ENCODE peak calls at places on chromosome 4, in six cellular contexts. One of them, this sample, is unnamed.

GRCh38 chr4:36290641-36291040 is 9.2 kb downstream of the DTHD1 start:
- DNase-seq in neuronal stem cell: no peak
- DNase-seq in trophoblast cell: no peak
- DNase-seq in IMR-90: no peak
- DNase-seq in mesendoderm: no peak
- DNase-seq in H1: no peak
- DNase-seq in this sample: no peak

GRCh38 chr4:176592976-176593375 is 199.7 kb downstream of the VEGFC start:
- DNase-seq in neuronal stem cell: no peak
- DNase-seq in IMR-90: no peak
- DNase-seq in mesendoderm: no peak
- DNase-seq in trophoblast cell: no peak
- DNase-seq in H1: no peak
- DNase-seq in this sample: no peak

GRCh38 chr4:89134775-89135319 is 23.5 kb downstream of the TIGD2 start:
- DNase-seq in neuronal stem cell: no peak
- DNase-seq in IMR-90: peak
- DNase-seq in H1: no peak
- DNase-seq in trophoblast cell: peak
- DNase-seq in mesendoderm: peak
- DNase-seq in this sample: peak

GRCh38 chr4:107757860-107758476 is 37.9 kb upstream of the PAPSS1 start:
- DNase-seq in H1: no peak
- DNase-seq in mesendoderm: no peak
- DNase-seq in trophoblast cell: no peak
- DNase-seq in neuronal stem cell: no peak
- DNase-seq in IMR-90: peak
- DNase-seq in this sample: peak

GRCh38 chr4:107153228-107153627 is 117.1 kb upstream of the DKK2 start:
- DNase-seq in mesendoderm: peak
- DNase-seq in H1: peak
- DNase-seq in trophoblast cell: peak
- DNase-seq in IMR-90: no peak
- DNase-seq in neuronal stem cell: peak
- DNase-seq in this sample: no peak

GRCh38 chr4:179027569-179027968 is 1585.3 kb upstream of the AGA start:
- DNase-seq in H1: no peak
- DNase-seq in neuronal stem cell: no peak
- DNase-seq in IMR-90: no peak
- DNase-seq in mesendoderm: no peak
- DNase-seq in trophoblast cell: no peak
- DNase-seq in this sample: no peak

GRCh38 chr4:78058591-78059523 is 1.7 kb downstream of the FRAS1 start:
- DNase-seq in trophoblast cell: peak
- DNase-seq in mesendoderm: peak
- DNase-seq in IMR-90: no peak
- DNase-seq in neuronal stem cell: peak
- DNase-seq in H1: peak
- DNase-seq in this sample: peak

GRCh38 chr4:81164623-81165416 is 50.2 kb downstream of the PRKG2 start:
- DNase-seq in neuronal stem cell: no peak
- DNase-seq in trophoblast cell: peak
- DNase-seq in IMR-90: peak
- DNase-seq in mesendoderm: no peak
- DNase-seq in H1: no peak
- DNase-seq in this sample: no peak

GRCh38 chr4:125049711-125050110 is 265.0 kb upstream of the FAT4 start:
- DNase-seq in H1: no peak
- DNase-seq in neuronal stem cell: no peak
- DNase-seq in mesendoderm: no peak
- DNase-seq in IMR-90: peak
- DNase-seq in trophoblast cell: no peak
- DNase-seq in this sample: peak

GRCh38 chr4:26116057-26116456 is 202.0 kb downstream of the SMIM20 start:
- DNase-seq in H1: no peak
- DNase-seq in neuronal stem cell: no peak
- DNase-seq in IMR-90: no peak
- DNase-seq in mesendoderm: no peak
- DNase-seq in trophoblast cell: peak
- DNase-seq in this sample: no peak

GRCh38 chr4:14165253-14165942 is 537.9 kb upstream of the BOD1L1 start:
- DNase-seq in mesendoderm: no peak
- DNase-seq in H1: no peak
- DNase-seq in neuronal stem cell: no peak
- DNase-seq in trophoblast cell: no peak
- DNase-seq in IMR-90: no peak
- DNase-seq in this sample: no peak

GRCh38 chr4:123651127-123651526 is 254.5 kb downstream of the SPRY1 start:
- DNase-seq in H1: no peak
- DNase-seq in neuronal stem cell: no peak
- DNase-seq in trophoblast cell: no peak
- DNase-seq in IMR-90: no peak
- DNase-seq in mesendoderm: no peak
- DNase-seq in this sample: no peak

GRCh38 chr4:123651536-123652175 is 255.1 kb downstream of the SPRY1 start:
- DNase-seq in mesendoderm: no peak
- DNase-seq in trophoblast cell: no peak
- DNase-seq in neuronal stem cell: no peak
- DNase-seq in H1: no peak
- DNase-seq in IMR-90: no peak
- DNase-seq in this sample: no peak

GRCh38 chr4:123652501-123652900 is 255.9 kb downstream of the SPRY1 start:
- DNase-seq in IMR-90: peak
- DNase-seq in mesendoderm: no peak
- DNase-seq in H1: no peak
- DNase-seq in trophoblast cell: no peak
- DNase-seq in neuronal stem cell: no peak
- DNase-seq in this sample: no peak

GRCh38 chr4:123649644-123650356 is 253.2 kb downstream of the SPRY1 start:
- DNase-seq in IMR-90: peak
- DNase-seq in H1: peak
- DNase-seq in mesendoderm: peak
- DNase-seq in trophoblast cell: peak
- DNase-seq in neuronal stem cell: no peak
- DNase-seq in this sample: peak

DNA sequence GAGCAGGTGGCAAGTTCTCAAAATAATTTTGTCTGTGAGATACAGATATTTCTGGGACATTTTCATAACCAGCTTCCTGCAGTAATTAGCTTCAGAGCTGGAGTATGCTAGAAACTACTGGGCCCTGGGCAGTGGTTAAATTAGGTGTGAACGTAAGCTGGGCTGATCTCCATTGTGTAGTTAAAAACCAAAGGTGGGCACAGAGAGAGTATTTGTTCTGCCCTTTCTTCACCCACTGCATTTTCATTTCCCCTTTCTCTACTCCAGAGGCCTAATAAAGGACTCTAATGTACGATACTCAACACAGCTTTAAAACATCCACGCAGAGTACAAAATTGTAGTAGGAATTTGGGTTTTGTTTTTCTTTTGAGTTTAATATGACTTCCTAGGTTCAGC is 252.7 kb downstream of the SPRY1 start:
- DNase-seq in mesendoderm: no peak
- DNase-seq in neuronal stem cell: no peak
- DNase-seq in H1: no peak
- DNase-seq in trophoblast cell: no peak
- DNase-seq in IMR-90: no peak
- DNase-seq in this sample: no peak
- H3K9ac ChIP-seq in mesendoderm: no peak
- H3K9ac ChIP-seq in neuronal stem cell: no peak
- H3K9ac ChIP-seq in H1: no peak
- H3K9ac ChIP-seq in trophoblast cell: no peak
- H3K9ac ChIP-seq in IMR-90: no peak
- H3K9ac ChIP-seq in this sample: peak

GRCh38 chr4:8868321-8869001 is 3.2 kb downstream of the HMX1 start:
- DNase-seq in IMR-90: no peak
- DNase-seq in trophoblast cell: no peak
- DNase-seq in neuronal stem cell: no peak
- DNase-seq in mesendoderm: no peak
- DNase-seq in H1: no peak
- DNase-seq in this sample: no peak

GRCh38 chr4:8865681-8866310 is 5.8 kb downstream of the HMX1 start:
- DNase-seq in mesendoderm: no peak
- DNase-seq in H1: no peak
- DNase-seq in IMR-90: no peak
- DNase-seq in trophoblast cell: no peak
- DNase-seq in neuronal stem cell: no peak
- DNase-seq in this sample: no peak

GRCh38 chr4:8866421-8866820 is 5.2 kb downstream of the HMX1 start:
- DNase-seq in mesendoderm: no peak
- DNase-seq in neuronal stem cell: no peak
- DNase-seq in trophoblast cell: no peak
- DNase-seq in IMR-90: no peak
- DNase-seq in H1: no peak
- DNase-seq in this sample: no peak

GRCh38 chr4:8867624-8868320 is 3.9 kb downstream of the HMX1 start:
- DNase-seq in IMR-90: no peak
- DNase-seq in neuronal stem cell: no peak
- DNase-seq in mesendoderm: no peak
- DNase-seq in trophoblast cell: no peak
- DNase-seq in H1: no peak
- DNase-seq in this sample: no peak

DNA sequence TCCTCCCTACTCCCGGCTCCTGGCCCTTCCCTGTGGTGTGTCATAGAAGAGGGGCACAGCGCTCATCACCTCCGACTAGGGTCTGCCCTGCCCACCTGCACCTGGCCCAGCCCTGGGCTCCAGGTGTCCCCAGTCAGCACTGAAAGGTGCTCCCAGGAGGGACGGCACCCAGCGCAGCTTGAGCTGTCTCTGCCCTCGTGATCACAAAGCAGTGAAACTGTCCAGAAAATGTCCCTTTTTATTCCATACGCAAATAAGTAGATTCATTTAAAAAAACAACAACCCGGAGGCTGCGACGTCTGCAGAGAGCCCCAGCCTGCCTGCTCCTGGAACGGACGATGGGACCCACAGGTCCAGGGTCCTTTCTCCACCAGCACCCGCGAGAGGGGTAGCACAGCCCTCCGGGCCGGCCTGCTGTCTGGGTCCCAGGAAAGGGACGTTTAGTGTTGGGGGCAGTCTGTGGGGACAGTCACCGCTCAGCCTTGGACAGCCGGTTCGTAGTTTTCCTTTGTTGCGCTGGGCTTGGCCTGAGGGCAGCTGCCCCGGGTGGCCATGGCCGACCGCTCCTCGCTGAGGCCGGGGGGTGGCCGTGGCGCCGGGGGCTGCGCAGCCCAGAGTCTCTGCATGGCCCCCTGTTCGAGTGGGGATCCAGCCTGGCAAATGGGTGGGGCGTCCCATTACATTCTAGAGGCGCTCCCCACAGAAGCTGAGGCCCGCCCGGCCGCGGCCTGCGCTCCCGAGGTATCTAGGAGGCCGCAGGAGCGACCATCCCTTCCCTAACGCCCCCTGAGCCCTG is 4.6 kb downstream of the HMX1 start:
- DNase-seq in H1: no peak
- DNase-seq in IMR-90: no peak
- DNase-seq in trophoblast cell: no peak
- DNase-seq in neuronal stem cell: no peak
- DNase-seq in mesendoderm: no peak
- DNase-seq in this sample: no peak
- H3K4me3 ChIP-seq in H1: no peak
- H3K4me3 ChIP-seq in IMR-90: no peak
- H3K4me3 ChIP-seq in trophoblast cell: no peak
- H3K4me3 ChIP-seq in neuronal stem cell: no peak
- H3K4me3 ChIP-seq in mesendoderm: no peak
- H3K4me3 ChIP-seq in this sample: no peak

GRCh38 chr4:6594826-6595355 is 19.9 kb downstream of the MAN2B2 start:
- DNase-seq in neuronal stem cell: no peak
- DNase-seq in mesendoderm: no peak
- DNase-seq in trophoblast cell: no peak
- DNase-seq in IMR-90: peak
- DNase-seq in H1: no peak
- DNase-seq in this sample: no peak

GRCh38 chr4:6596948-6597347 is 22.0 kb downstream of the MAN2B2 start:
- DNase-seq in trophoblast cell: no peak
- DNase-seq in H1: no peak
- DNase-seq in IMR-90: no peak
- DNase-seq in neuronal stem cell: no peak
- DNase-seq in mesendoderm: no peak
- DNase-seq in this sample: no peak

GRCh38 chr4:6595897-6596537 is 21.0 kb downstream of the MAN2B2 start:
- DNase-seq in IMR-90: no peak
- DNase-seq in neuronal stem cell: no peak
- DNase-seq in mesendoderm: peak
- DNase-seq in trophoblast cell: no peak
- DNase-seq in H1: no peak
- DNase-seq in this sample: no peak

GRCh38 chr4:6598641-6599040 is 23.7 kb downstream of the MAN2B2 start:
- DNase-seq in neuronal stem cell: no peak
- DNase-seq in IMR-90: no peak
- DNase-seq in H1: no peak
- DNase-seq in trophoblast cell: no peak
- DNase-seq in mesendoderm: no peak
- DNase-seq in this sample: no peak

GRCh38 chr4:6598127-6598526 is 23.1 kb downstream of the MAN2B2 start:
- DNase-seq in H1: no peak
- DNase-seq in mesendoderm: no peak
- DNase-seq in IMR-90: no peak
- DNase-seq in neuronal stem cell: no peak
- DNase-seq in trophoblast cell: no peak
- DNase-seq in this sample: no peak
- H2BK5ac ChIP-seq in H1: no peak
- H2BK5ac ChIP-seq in mesendoderm: no peak
- H2BK5ac ChIP-seq in IMR-90: no peak
- H2BK5ac ChIP-seq in neuronal stem cell: no peak
- H2BK5ac ChIP-seq in trophoblast cell: no peak
- H2BK5ac ChIP-seq in this sample: no peak

DNA sequence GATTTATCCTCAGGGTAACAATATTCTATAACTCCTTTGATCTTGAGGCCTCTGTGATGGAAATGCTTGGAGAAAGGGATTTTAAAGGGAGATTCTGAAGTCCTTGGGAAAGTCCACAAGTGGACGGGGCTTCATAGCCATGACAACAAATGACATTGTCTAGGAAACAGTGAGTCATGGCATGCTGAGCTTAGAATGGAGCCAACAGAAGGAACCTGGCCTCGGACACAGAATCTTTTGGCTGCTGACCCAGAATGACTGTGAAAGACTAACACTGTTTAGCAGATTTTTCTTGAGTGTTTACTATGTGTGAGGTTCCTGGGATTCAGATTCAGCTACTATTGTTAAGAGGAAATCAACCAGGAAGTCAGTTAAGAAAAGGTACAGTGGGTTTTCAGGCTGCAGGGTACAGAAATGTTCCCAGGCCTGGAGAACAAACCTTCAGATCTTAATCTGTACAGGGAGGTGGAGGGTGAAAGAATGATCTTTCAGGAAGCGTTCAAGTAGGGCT is 18.1 kb upstream of the CXCL2 start:
- DNase-seq in mesendoderm: peak
- DNase-seq in trophoblast cell: peak
- DNase-seq in IMR-90: peak
- DNase-seq in neuronal stem cell: no peak
- DNase-seq in H1: no peak
- DNase-seq in this sample: peak
- H3K9ac ChIP-seq in mesendoderm: no peak
- H3K9ac ChIP-seq in trophoblast cell: no peak
- H3K9ac ChIP-seq in IMR-90: no peak
- H3K9ac ChIP-seq in neuronal stem cell: no peak
- H3K9ac ChIP-seq in H1: no peak
- H3K9ac ChIP-seq in this sample: peak

GRCh38 chr4:152146244-152146643 is 385.4 kb upstream of the GATB start:
- DNase-seq in IMR-90: no peak
- DNase-seq in trophoblast cell: no peak
- DNase-seq in H1: no peak
- DNase-seq in mesendoderm: no peak
- DNase-seq in neuronal stem cell: no peak
- DNase-seq in this sample: no peak
- H3K4me3 ChIP-seq in IMR-90: no peak
- H3K4me3 ChIP-seq in trophoblast cell: no peak
- H3K4me3 ChIP-seq in H1: no peak
- H3K4me3 ChIP-seq in mesendoderm: no peak
- H3K4me3 ChIP-seq in neuronal stem cell: no peak
- H3K4me3 ChIP-seq in this sample: no peak

GRCh38 chr4:17492876-17493275 is 19.0 kb downstream of the QDPR start:
- DNase-seq in H1: no peak
- DNase-seq in trophoblast cell: no peak
- DNase-seq in neuronal stem cell: no peak
- DNase-seq in mesendoderm: no peak
- DNase-seq in IMR-90: no peak
- DNase-seq in this sample: no peak
- H2BK5ac ChIP-seq in H1: no peak
- H2BK5ac ChIP-seq in trophoblast cell: no peak
- H2BK5ac ChIP-seq in neuronal stem cell: no peak
- H2BK5ac ChIP-seq in mesendoderm: no peak
- H2BK5ac ChIP-seq in IMR-90: no peak
- H2BK5ac ChIP-seq in this sample: no peak

This sample was measured in mesenchymal stem cell.